ENCODE peak calls at places on chromosomes 16 and 17, in five cellular contexts. H, N, Q, B and K are unnamed samples.

GRCh38 chr17:18224053-18224427 is 1.4 kb upstream of the LLGL1 start:
- DNase-seq in H (no peak), N (no peak), Q (no peak), B (no peak), K (no peak)

GRCh38 chr17:51853857-51854256 is 304.7 kb downstream of the CA10 start:
- DNase-seq in H (no peak), N (no peak), Q (no peak), B (no peak), K (peak)

GRCh38 chr17:36128411-36128978 is 24.9 kb downstream of the CCL4 start:
- DNase-seq in H (no peak), N (no peak), Q (no peak), B (no peak), K (no peak)

GRCh38 chr17:58415371-58416055 is 1.8 kb downstream of the RNF43 start:
- DNase-seq in H (no peak), N (no peak), Q (no peak), B (no peak), K (no peak)

GRCh38 chr16:2224183-2224486 is 744 bp downstream of the E4F1 start:
- DNase-seq in H (no peak), N (no peak), Q (peak), B (no peak), K (no peak)

GRCh38 chr16:31090540-31090939 is 1.8 kb upstream of the PRSS53 start:
- DNase-seq in H (no peak), N (no peak), Q (no peak), B (no peak), K (no peak)

GRCh38 chr17:29711588-29712385 is 89.1 kb upstream of the CORO6 start:
- DNase-seq in H (no peak), N (no peak), Q (no peak), B (no peak), K (no peak)

GRCh38 chr16:24419709-24420108 is 119.7 kb upstream of the RBBP6 start:
- DNase-seq in H (no peak), N (no peak), Q (no peak), B (no peak), K (no peak)

GRCh38 chr16:68349838-68350410 is 39.1 kb downstream of the PRMT7 start:
- DNase-seq in H (no peak), N (no peak), Q (no peak), B (no peak), K (no peak)

GRCh38 chr16:2924901-2925820 is 13.4 kb downstream of the FLYWCH1 start:
- DNase-seq in H (no peak), N (no peak), Q (no peak), B (no peak), K (no peak)

GRCh38 chr16:87635541-87636049 is 33.3 kb downstream of the JPH3 start:
- DNase-seq in H (peak), N (no peak), Q (peak), B (peak), K (no peak)

GRCh38 chr17:55344514-55344997 is 77.1 kb downstream of the MMD start:
- DNase-seq in H (no peak), N (no peak), Q (no peak), B (no peak), K (no peak)

DNA sequence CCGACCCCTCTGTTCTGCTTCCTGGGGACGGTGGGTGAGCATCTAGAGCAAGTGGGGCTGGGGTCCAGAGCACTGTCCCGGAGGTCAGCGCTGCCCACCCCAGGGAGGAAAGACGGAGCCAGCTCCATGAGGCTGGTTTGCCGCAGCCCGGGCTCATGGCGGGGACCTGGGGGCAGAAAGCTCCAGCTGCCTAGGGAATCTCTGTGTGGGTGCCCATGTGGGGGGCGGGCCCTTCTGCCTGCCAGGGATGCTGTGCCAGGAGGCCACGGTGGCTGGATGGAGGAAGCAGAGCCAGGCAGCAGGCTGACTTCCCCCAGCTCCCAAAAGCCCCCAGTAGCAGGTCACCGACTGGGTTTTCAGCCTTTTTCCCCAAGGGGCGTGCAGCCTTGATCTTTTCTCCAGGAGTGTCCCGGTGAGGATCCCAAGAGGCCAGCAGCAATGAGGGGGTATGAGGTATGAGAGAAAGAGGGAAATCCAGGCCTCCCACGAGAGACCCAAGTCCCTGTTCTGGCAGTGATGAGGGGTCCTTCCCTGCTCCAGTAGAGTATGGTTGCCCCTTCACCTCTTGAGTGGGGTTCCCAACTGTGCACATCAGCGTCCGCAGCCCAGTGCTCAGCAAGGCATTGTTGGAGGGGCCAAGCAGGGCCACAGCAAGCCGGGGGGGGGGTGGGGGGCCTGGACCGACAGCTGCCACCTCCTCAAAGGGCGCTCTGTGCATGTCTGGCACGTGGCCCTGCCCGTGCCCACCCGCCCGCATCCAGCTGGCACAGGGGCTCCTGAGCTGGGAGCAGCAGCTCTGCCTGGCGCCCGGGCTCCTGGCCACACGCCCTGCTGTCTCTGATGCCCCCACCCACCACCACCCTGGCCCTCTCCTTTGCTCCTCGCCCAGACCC is 15.6 kb upstream of the BCAR1 start:
- DNase-seq in H (no peak), N (no peak), Q (no peak), B (peak), K (no peak)
- H3K27ac ChIP-seq in H (no peak), N (no peak), Q (peak), B (peak), K (no peak)

GRCh38 chr16:15770512-15770911 is 86.3 kb downstream of the MYH11 start:
- DNase-seq in H (no peak), N (peak), Q (peak), B (no peak), K (no peak)

GRCh38 chr16:15773964-15774363 is 82.9 kb downstream of the MYH11 start:
- DNase-seq in H (no peak), N (no peak), Q (peak), B (no peak), K (no peak)

GRCh38 chr16:15771694-15772093 is 85.1 kb downstream of the MYH11 start:
- DNase-seq in H (no peak), N (no peak), Q (no peak), B (no peak), K (no peak)

GRCh38 chr16:15775209-15775608 is 81.6 kb downstream of the MYH11 start:
- DNase-seq in H (no peak), N (no peak), Q (peak), B (no peak), K (no peak)

DNA sequence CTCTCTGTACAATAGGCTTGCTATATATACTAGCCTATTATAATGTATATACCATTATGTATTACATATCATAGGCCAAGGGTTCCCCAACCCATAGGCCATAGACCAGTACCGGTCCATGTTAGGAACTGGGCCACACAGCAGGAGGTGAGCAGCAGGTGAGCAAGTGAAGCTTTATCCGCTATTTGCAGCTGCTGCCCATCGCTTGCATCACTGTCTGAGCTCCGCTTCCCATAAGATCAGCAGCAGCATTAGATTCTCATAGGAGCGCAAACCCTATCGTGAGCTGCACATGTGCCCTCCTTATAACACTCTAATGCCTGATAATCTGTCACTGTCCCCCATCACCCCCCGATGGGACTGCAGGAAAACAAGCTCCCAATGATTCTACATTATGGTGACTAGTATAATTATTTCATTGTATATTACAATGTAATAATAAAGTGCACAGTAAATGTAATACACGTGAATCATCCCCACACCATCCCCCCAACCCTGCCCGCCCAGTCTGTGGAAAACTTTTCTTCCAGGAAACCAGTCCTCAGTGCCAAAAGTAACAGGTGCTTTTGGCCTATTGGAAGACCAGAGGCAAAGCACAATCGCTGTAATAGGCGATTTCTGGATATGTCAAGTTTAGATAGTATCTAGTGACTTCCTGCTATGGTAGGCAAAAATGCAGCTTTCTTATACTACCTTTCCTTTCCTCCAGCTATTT is 84.1 kb downstream of the MYH11 start:
- DNase-seq in H (no peak), N (no peak), Q (no peak), B (no peak), K (no peak)
- H3K27ac ChIP-seq in H (no peak), N (no peak), Q (no peak), B (no peak), K (no peak)

GRCh38 chr16:86033016-86033474 is 134.1 kb downstream of the IRF8 start:
- DNase-seq in H (no peak), N (no peak), Q (peak), B (no peak), K (no peak)
- H3K27ac ChIP-seq in H (no peak), N (no peak), Q (no peak), B (no peak), K (no peak)

DNA sequence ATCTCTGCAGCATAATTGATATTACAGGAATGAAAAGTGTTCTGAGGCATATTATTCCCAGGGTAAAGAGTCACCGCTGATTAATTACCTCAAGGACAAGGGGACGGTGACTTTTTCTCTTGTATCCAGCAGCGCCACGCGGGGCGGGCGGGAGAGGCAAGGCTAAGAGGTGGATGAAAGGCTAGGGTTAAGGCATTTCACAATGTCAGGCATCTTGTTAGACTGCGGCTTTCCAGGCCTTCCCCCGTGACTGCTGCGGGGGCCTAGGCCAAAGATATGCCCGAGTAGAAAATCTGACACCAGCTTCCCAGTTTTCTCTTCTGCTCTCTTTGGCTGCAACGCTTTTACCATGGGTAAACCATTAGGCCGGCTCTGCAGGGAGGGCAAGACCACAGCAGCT is 698.2 kb downstream of the MAF start:
- DNase-seq in H (no peak), N (no peak), Q (no peak), B (no peak), K (no peak)
- H3K27ac ChIP-seq in H (no peak), N (no peak), Q (no peak), B (no peak), K (no peak)

GRCh38 chr17:16912021-16912962 is 59.6 kb downstream of the TNFRSF13B start:
- DNase-seq in H (no peak), N (no peak), Q (no peak), B (no peak), K (no peak)
- H3K27ac ChIP-seq in H (no peak), N (no peak), Q (no peak), B (no peak), K (no peak)